ENCODE peak calls at places on chromosome 17, in eight cellular contexts. S, V, A, P, Q, M, E and L are unnamed samples.

GRCh38 chr17:2398655-2399571 is 1.9 kb downstream of the MNT start:
- DNase-seq in S (peak; percentile 63), V (peak; percentile 40), A (peak; percentile 68), P (peak; percentile 35), Q (peak; percentile 77), M (no peak), E (no peak), L (peak; percentile 67)

GRCh38 chr17:27452828-27453227 is 3.4 kb upstream of the KSR1 start:
- DNase-seq in S (no peak), V (no peak), A (no peak), P (no peak), Q (no peak), M (no peak), E (no peak), L (no peak)

GRCh38 chr17:21072623-21073278 is 29.9 kb upstream of the USP22 start:
- DNase-seq in S (no peak), V (no peak), A (no peak), P (no peak), Q (no peak), M (no peak), E (no peak), L (no peak)

GRCh38 chr17:4859816-4860625 is 26.9 kb downstream of the MINK1 start:
- DNase-seq in S (no peak), V (no peak), A (no peak), P (no peak), Q (no peak), M (no peak), E (no peak), L (no peak)

GRCh38 chr17:1412185-1413110 is 12.4 kb upstream of the YWHAE start:
- DNase-seq in S (no peak), V (no peak), A (no peak), P (no peak), Q (no peak), M (no peak), E (no peak), L (no peak)

GRCh38 chr17:67686246-67686645 is 31.5 kb upstream of the NOL11 start:
- DNase-seq in S (no peak), V (no peak), A (no peak), P (no peak), Q (no peak), M (no peak), E (no peak), L (no peak)

GRCh38 chr17:82913304-82914043 is 73.7 kb upstream of the ZNF750 start:
- DNase-seq in S (peak; percentile 43), V (no peak), A (no peak), P (no peak), Q (no peak), M (no peak), E (peak; percentile 61), L (no peak)

GRCh38 chr17:51850206-51850605 is 308.3 kb downstream of the CA10 start:
- DNase-seq in S (no peak), V (no peak), A (no peak), P (no peak), Q (no peak), M (no peak), E (no peak), L (no peak)

GRCh38 chr17:34537445-34537844 is 41.9 kb upstream of the TMEM132E start:
- DNase-seq in S (no peak), V (no peak), A (no peak), P (no peak), Q (no peak), M (no peak), E (no peak), L (no peak)

GRCh38 chr17:45320931-45321461 is 4.2 kb upstream of the MAP3K14 start:
- DNase-seq in S (peak; percentile 54), V (no peak), A (peak; percentile 83), P (no peak), Q (no peak), M (no peak), E (peak; percentile 61), L (no peak)

GRCh38 chr17:66583112-66583748 is 251.7 kb upstream of the CACNG5 start:
- DNase-seq in S (no peak), V (no peak), A (no peak), P (no peak), Q (no peak), M (no peak), E (no peak), L (no peak)

GRCh38 chr17:3557768-3558583 is at the start of gene TRPV3:
- DNase-seq in S (peak; percentile 69), V (peak; percentile 14), A (peak; percentile 80), P (peak; percentile 56), Q (no peak), M (no peak), E (no peak), L (no peak)

GRCh38 chr17:8001976-8002645 is at the start of gene GUCY2D:
- DNase-seq in S (no peak), V (no peak), A (no peak), P (no peak), Q (no peak), M (no peak), E (no peak), L (no peak)

GRCh38 chr17:40100419-40100668 is at the start of gene NR1D1:
- DNase-seq in S (no peak), V (no peak), A (no peak), P (no peak), Q (no peak), M (no peak), E (no peak), L (no peak)